ENCODE peak calls at places on chromosomes 5 and 9, in six cellular contexts. V, H, R, M, K and Y are unnamed samples.

GRCh38 chr9:79574716-79575242 is 3.0 kb downstream of the TLE4 start:
- DNase-seq in V (no peak), H (no peak), R (no peak), M (peak), K (peak), Y (no peak)

GRCh38 chr5:73213566-73213998 is 40.6 kb downstream of the TMEM174 start:
- DNase-seq in V (no peak), H (no peak), R (no peak), M (peak), K (peak), Y (no peak)

GRCh38 chr9:137689745-137690529 is 71.1 kb downstream of the EHMT1 start:
- DNase-seq in V (no peak), H (no peak), R (no peak), M (peak), K (no peak), Y (no peak)

GRCh38 chr9:36862206-36863145 is 171.6 kb downstream of the PAX5 start:
- DNase-seq in V (peak), H (peak), R (peak), M (peak), K (peak), Y (no peak)

GRCh38 chr5:91212336-91213092 is 170.6 kb downstream of the ARRDC3 start:
- DNase-seq in V (no peak), H (no peak), R (no peak), M (peak), K (peak), Y (no peak)

GRCh38 chr9:90878562-90878961 is 76.9 kb downstream of the SYK start:
- DNase-seq in V (no peak), H (no peak), R (no peak), M (no peak), K (no peak), Y (no peak)

GRCh38 chr5:88542786-88543185 is 274.1 kb upstream of the TMEM161B start:
- DNase-seq in V (no peak), H (no peak), R (no peak), M (no peak), K (peak), Y (no peak)

GRCh38 chr9:133344979-133345378 is 3.0 kb downstream of the MED22 start:
- DNase-seq in V (no peak), H (no peak), R (no peak), M (no peak), K (no peak), Y (no peak)

GRCh38 chr5:156824800-156825199 is 25.3 kb upstream of the PPP1R2B start:
- DNase-seq in V (no peak), H (peak), R (peak), M (peak), K (peak), Y (peak)

GRCh38 chr5:130168211-130168610 is 263.9 kb downstream of the CHSY3 start:
- DNase-seq in V (no peak), H (no peak), R (no peak), M (peak), K (peak), Y (no peak)

GRCh38 chr9:22148876-22149637 is 140.0 kb upstream of the CDKN2B start:
- DNase-seq in V (no peak), H (no peak), R (no peak), M (peak), K (peak), Y (no peak)

GRCh38 chr9:133642708-133643361 is 6.7 kb downstream of the DBH start:
- DNase-seq in V (no peak), H (no peak), R (no peak), M (no peak), K (no peak), Y (no peak)

GRCh38 chr9:137087409-137087925 is 682 bp downstream of the MAN1B1 start:
- DNase-seq in V (no peak), H (no peak), R (peak), M (peak), K (no peak), Y (no peak)

GRCh38 chr9:114671605-114672004 is 10.4 kb downstream of the TEX48 start:
- DNase-seq in V (no peak), H (no peak), R (no peak), M (peak), K (peak), Y (no peak)

GRCh38 chr5:133818031-133818431 is 150.4 kb downstream of the C5orf15 start:
- DNase-seq in V (no peak), H (no peak), R (peak), M (peak), K (peak), Y (no peak)

GRCh38 chr5:56825222-56825824 is 10.0 kb downstream of the MAP3K1 start:
- DNase-seq in V (no peak), H (no peak), R (no peak), M (no peak), K (no peak), Y (no peak)

GRCh38 chr5:6455571-6456200 is 7.0 kb downstream of the UBE2QL1 start:
- DNase-seq in V (no peak), H (no peak), R (no peak), M (no peak), K (no peak), Y (no peak)

GRCh38 chr5:180799902-180800801 is 2.5 kb downstream of the MGAT1 start:
- DNase-seq in V (peak), H (no peak), R (no peak), M (peak), K (peak), Y (no peak)

GRCh38 chr9:124894035-124894740 is 32.3 kb downstream of the ARPC5L start:
- DNase-seq in V (no peak), H (no peak), R (no peak), M (no peak), K (no peak), Y (no peak)

GRCh38 chr5:141208478-141208877 is at the start of gene PCDHB12:
- DNase-seq in V (no peak), H (peak), R (peak), M (peak), K (no peak), Y (no peak)

GRCh38 chr9:72371151-72371550 is 6.1 kb upstream of the ZFAND5 start:
- DNase-seq in V (no peak), H (no peak), R (peak), M (no peak), K (no peak), Y (no peak)

GRCh38 chr5:174583071-174583470 is 141.3 kb upstream of the MSX2 start:
- DNase-seq in V (no peak), H (no peak), R (no peak), M (no peak), K (no peak), Y (no peak)

GRCh38 chr5:41925555-41925946 is 470 bp downstream of the FBXO4 start:
- DNase-seq in V (no peak), H (no peak), R (peak), M (peak), K (peak), Y (peak)

GRCh38 chr9:297104-297794 is 82.6 kb downstream of the DOCK8 start:
- DNase-seq in V (peak), H (no peak), R (no peak), M (peak), K (no peak), Y (no peak)

GRCh38 chr9:9341203-9341602 is 1271.6 kb downstream of the PTPRD start:
- DNase-seq in V (no peak), H (no peak), R (peak), M (no peak), K (no peak), Y (peak)

GRCh38 chr9:136147038-136147889 is 28.6 kb upstream of the TMEM250 start:
- DNase-seq in V (no peak), H (no peak), R (no peak), M (no peak), K (no peak), Y (no peak)

GRCh38 chr5:150469718-150470470 is 20.4 kb upstream of the RPS14 start:
- DNase-seq in V (peak), H (no peak), R (no peak), M (peak), K (peak), Y (no peak)

GRCh38 chr5:34674226-34674625 is 18.1 kb downstream of the RAI14 start:
- DNase-seq in V (peak), H (no peak), R (no peak), M (peak), K (peak), Y (no peak)

GRCh38 chr5:175202461-175203065 is 241.4 kb downstream of the DRD1 start:
- DNase-seq in V (no peak), H (no peak), R (no peak), M (no peak), K (peak), Y (no peak)

GRCh38 chr9:134390537-134390936 is 64.3 kb downstream of the RXRA start:
- DNase-seq in V (no peak), H (no peak), R (no peak), M (no peak), K (no peak), Y (no peak)

GRCh38 chr9:120627073-120627472 is 47.1 kb upstream of the CDK5RAP2 start:
- DNase-seq in V (no peak), H (no peak), R (no peak), M (no peak), K (no peak), Y (no peak)

GRCh38 chr9:11159318-11159862 is 546.6 kb upstream of the PTPRD start:
- DNase-seq in V (no peak), H (no peak), R (no peak), M (no peak), K (no peak), Y (no peak)

GRCh38 chr9:136551401-136552116 is 5.7 kb upstream of the NOTCH1 start:
- DNase-seq in V (peak), H (peak), R (peak), M (peak), K (peak), Y (no peak)

GRCh38 chr9:127629468-127630081 is 17.5 kb downstream of the STXBP1 start:
- DNase-seq in V (no peak), H (no peak), R (no peak), M (peak), K (peak), Y (no peak)

GRCh38 chr9:94639045-94639995 is at the start of gene FBP1:
- DNase-seq in V (peak), H (peak), R (peak), M (peak), K (peak), Y (no peak)
- H2AFZ ChIP-seq in V (peak), H (no peak), R (peak), M (peak), K (no peak), Y (peak)

GRCh38 chr5:96340357-96340756 is 92.7 kb downstream of the PCSK1 start:
- DNase-seq in V (no peak), H (no peak), R (no peak), M (peak), K (peak), Y (no peak)
- H2AFZ ChIP-seq in V (no peak), H (no peak), R (no peak), M (peak), K (peak), Y (peak)

GRCh38 chr5:82347213-82347947 is 69.2 kb upstream of the RPS23 start:
- DNase-seq in V (no peak), H (no peak), R (no peak), M (peak), K (peak), Y (no peak)
- H2AFZ ChIP-seq in V (no peak), H (no peak), R (peak), M (peak), K (peak), Y (peak)

DNA sequence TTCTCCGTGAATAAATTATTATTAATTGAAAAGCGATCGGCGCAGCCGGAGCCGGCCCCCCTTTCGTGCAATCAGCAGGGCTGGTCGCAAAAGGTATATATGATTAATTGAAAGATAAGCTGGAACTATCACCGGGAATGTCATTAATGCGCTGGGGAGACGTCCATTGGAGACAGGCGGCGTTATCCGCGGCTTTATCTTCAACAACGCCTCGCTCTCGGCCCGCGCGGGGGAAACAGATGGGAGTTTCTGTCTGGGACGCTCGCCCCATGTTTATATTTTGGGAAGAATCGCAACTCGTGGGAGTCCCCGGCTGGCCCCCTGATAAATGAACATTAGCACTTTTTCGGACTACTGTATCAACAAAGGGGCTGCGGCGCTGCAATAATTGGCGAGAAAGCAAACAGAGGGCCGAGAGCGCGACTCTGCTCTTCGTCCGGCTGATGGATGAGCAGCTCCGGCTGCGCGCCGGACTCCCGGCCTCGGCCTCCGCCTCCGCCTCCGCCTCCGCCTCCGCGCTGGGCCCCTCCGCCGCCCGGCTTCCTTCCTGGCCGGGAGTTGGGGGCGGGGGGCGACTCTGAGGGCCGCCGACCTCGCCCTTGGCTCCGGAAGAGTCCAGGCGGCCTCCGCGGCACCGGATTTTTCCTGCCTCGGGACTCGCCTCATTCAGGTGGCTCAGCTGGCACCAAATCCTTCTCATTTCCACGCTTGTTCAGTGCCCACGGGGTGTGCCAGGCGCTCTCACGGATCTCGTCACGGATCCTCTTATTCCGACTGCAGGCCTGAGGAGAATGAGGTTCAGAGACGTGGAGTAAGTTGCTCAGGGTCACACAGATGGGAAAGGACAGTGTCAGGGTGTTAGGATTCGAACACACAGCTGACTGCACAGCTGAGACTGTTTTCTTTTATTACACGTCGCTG is 3.6 kb upstream of the NKX2-5 start:
- DNase-seq in V (no peak), H (peak), R (peak), M (no peak), K (no peak), Y (no peak)
- H2AFZ ChIP-seq in V (no peak), H (no peak), R (no peak), M (no peak), K (no peak), Y (peak)

DNA sequence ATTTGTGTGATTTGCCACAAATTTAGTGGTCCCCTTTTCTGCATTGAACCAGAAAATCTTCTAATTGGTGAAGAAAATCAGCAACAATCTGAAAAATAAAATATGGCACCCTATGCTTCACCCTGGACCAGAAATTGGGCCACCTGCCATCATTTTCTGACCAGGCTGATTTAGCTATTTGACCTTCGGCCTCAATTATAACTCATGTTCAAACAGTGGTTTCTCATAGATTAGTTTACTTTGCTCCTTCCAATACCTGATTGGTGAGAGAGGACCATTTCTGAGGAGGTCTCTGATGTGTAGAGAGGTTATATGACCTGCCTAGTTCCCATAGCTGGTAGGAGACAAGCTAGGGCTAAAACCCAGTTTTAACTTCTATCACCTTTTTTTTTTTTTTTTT is 59.0 kb downstream of the PTTG1 start:
- DNase-seq in V (no peak), H (no peak), R (no peak), M (no peak), K (no peak), Y (no peak)
- H2AFZ ChIP-seq in V (no peak), H (no peak), R (no peak), M (peak), K (no peak), Y (no peak)

GRCh38 chr5:123012321-123012720 is 24.2 kb downstream of the PPIC start:
- DNase-seq in V (no peak), H (no peak), R (no peak), M (peak), K (no peak), Y (no peak)

GRCh38 chr5:123001801-123002200 is 34.7 kb downstream of the PPIC start:
- DNase-seq in V (no peak), H (no peak), R (no peak), M (no peak), K (no peak), Y (no peak)

GRCh38 chr5:123007771-123008170 is 28.8 kb downstream of the PPIC start:
- DNase-seq in V (no peak), H (no peak), R (no peak), M (no peak), K (no peak), Y (no peak)

GRCh38 chr5:123007292-123007691 is 29.2 kb downstream of the PPIC start:
- DNase-seq in V (no peak), H (no peak), R (peak), M (no peak), K (peak), Y (no peak)
- H2AFZ ChIP-seq in V (no peak), H (no peak), R (no peak), M (no peak), K (no peak), Y (no peak)

DNA sequence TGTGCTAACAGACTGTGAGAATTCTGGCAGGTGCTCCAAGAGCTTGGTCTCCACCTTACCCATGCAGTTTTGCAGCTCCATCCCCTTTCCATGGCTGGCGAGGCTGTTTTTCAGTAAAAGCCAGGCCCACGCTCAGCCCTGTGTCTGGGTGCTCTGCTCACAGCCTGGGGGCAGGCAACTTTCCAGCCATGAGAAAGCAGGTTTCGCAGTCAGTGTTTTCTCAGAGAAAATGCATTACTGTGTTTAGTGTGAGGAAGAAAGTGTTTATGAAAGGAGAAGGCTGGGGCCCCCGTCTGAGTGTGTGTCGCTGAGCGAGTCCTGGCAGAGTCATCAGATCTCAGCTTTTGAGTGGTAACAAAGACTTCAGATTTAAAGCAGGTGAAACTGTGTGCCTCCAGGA is 248.1 kb downstream of the IRX1 start:
- DNase-seq in V (no peak), H (no peak), R (no peak), M (no peak), K (no peak), Y (no peak)
- H2AFZ ChIP-seq in V (no peak), H (peak), R (peak), M (no peak), K (no peak), Y (peak)